ENCODE peak calls at places on chromosomes 1 and 21, in nine cellular contexts. Y is GM10248, A is left ventricle myocardium inferior, J is hepatocyte, B is fibroblast of lung, W is right atrium auricular region, V is pancreas, T is osteocyte, E is fibroblast of pulmonary artery. C is an unnamed sample.

GRCh38 chr1:239616686-239617085 is 230.3 kb downstream of the CHRM3 start:
- DNase-seq in Y (no peak), A (no peak), J (no peak), B (peak), W (no peak), V (no peak), T (no peak), E (no peak), C (no peak)

GRCh38 chr1:26993237-26994019 is at the start of gene TRNP1:
- DNase-seq in Y (peak), A (peak), J (peak), B (peak), W (no peak), V (peak), T (peak), E (peak), C (peak)

GRCh38 chr1:157045251-157046218 is at the start of gene ARHGEF11:
- DNase-seq in Y (peak), A (peak), J (peak), B (peak), W (peak), V (peak), T (peak), E (peak), C (peak)

GRCh38 chr1:169588785-169589485 is 2.7 kb upstream of the F5 start:
- DNase-seq in Y (no peak), A (no peak), J (no peak), B (no peak), W (no peak), V (no peak), T (no peak), E (no peak), C (no peak)

GRCh38 chr1:58515794-58516401 is 30.6 kb downstream of the OMA1 start:
- DNase-seq in Y (peak), A (no peak), J (peak), B (peak), W (peak), V (peak), T (no peak), E (peak), C (peak)

GRCh38 chr1:214426420-214426812 is 125.0 kb downstream of the PTPN14 start:
- DNase-seq in Y (no peak), A (no peak), J (no peak), B (no peak), W (no peak), V (no peak), T (no peak), E (no peak), C (no peak)

GRCh38 chr1:229251185-229251584 is 19.7 kb upstream of the RAB4A start:
- DNase-seq in Y (no peak), A (no peak), J (no peak), B (no peak), W (no peak), V (no peak), T (no peak), E (no peak), C (no peak)

GRCh38 chr21:44087426-44088400 is 19.5 kb upstream of the PWP2 start:
- DNase-seq in Y (no peak), A (no peak), J (no peak), B (no peak), W (no peak), V (no peak), T (peak), E (no peak), C (no peak)

GRCh38 chr1:199982606-199983005 is 44.9 kb upstream of the NR5A2 start:
- DNase-seq in Y (no peak), A (no peak), J (no peak), B (no peak), W (no peak), V (no peak), T (no peak), E (no peak), C (no peak)

GRCh38 chr1:45979074-45979777 is 153.2 kb downstream of the PIK3R3 start:
- DNase-seq in Y (no peak), A (no peak), J (peak), B (peak), W (no peak), V (no peak), T (no peak), E (no peak), C (no peak)

GRCh38 chr1:224213438-224214119 is 30.5 kb downstream of the DEGS1 start:
- DNase-seq in Y (no peak), A (no peak), J (peak), B (no peak), W (no peak), V (no peak), T (no peak), E (no peak), C (no peak)

GRCh38 chr1:46819335-46819734 is 20.5 kb downstream of the CYP4B1 start:
- DNase-seq in Y (no peak), A (no peak), J (no peak), B (no peak), W (no peak), V (no peak), T (peak), E (no peak), C (no peak)

GRCh38 chr1:88061106-88061829 is 622.8 kb upstream of the PKN2 start:
- DNase-seq in Y (peak), A (no peak), J (peak), B (peak), W (no peak), V (no peak), T (no peak), E (peak), C (peak)

GRCh38 chr1:221174598-221174997 is 295.4 kb downstream of the HLX start:
- DNase-seq in Y (no peak), A (peak), J (no peak), B (peak), W (peak), V (peak), T (no peak), E (peak), C (no peak)

GRCh38 chr1:62962794-62963776 is 179.2 kb downstream of the ATG4C start:
- DNase-seq in Y (peak), A (no peak), J (peak), B (peak), W (no peak), V (peak), T (no peak), E (peak), C (peak)

GRCh38 chr1:219812491-219813221 is 115.7 kb downstream of the SLC30A10 start:
- DNase-seq in Y (peak), A (no peak), J (peak), B (peak), W (no peak), V (peak), T (no peak), E (peak), C (peak)

GRCh38 chr1:119279441-119280415 is 88.9 kb upstream of the HAO2 start:
- DNase-seq in Y (no peak), A (no peak), J (peak), B (peak), W (no peak), V (no peak), T (no peak), E (peak), C (peak)

GRCh38 chr1:76256289-76257223 is 182.0 kb downstream of the ST6GALNAC3 start:
- DNase-seq in Y (no peak), A (no peak), J (no peak), B (no peak), W (no peak), V (no peak), T (no peak), E (no peak), C (no peak)

GRCh38 chr21:37139154-37139553 is 66.1 kb downstream of the TTC3 start:
- DNase-seq in Y (no peak), A (no peak), J (no peak), B (peak), W (no peak), V (no peak), T (no peak), E (no peak), C (no peak)

GRCh38 chr1:194710671-194711070 is 1524.3 kb upstream of the B3GALT2 start:
- DNase-seq in Y (no peak), A (no peak), J (no peak), B (no peak), W (no peak), V (no peak), T (no peak), E (no peak), C (no peak)

GRCh38 chr1:242522304-242522945 is 2.1 kb downstream of the PLD5 start:
- DNase-seq in Y (no peak), A (no peak), J (no peak), B (peak), W (no peak), V (no peak), T (no peak), E (no peak), C (no peak)

GRCh38 chr1:76135835-76136234 is 61.3 kb downstream of the ST6GALNAC3 start:
- DNase-seq in Y (no peak), A (no peak), J (no peak), B (no peak), W (no peak), V (no peak), T (peak), E (no peak), C (no peak)

GRCh38 chr1:6724517-6725141 is 23.0 kb upstream of the DNAJC11 start:
- DNase-seq in Y (no peak), A (no peak), J (peak), B (peak), W (no peak), V (no peak), T (no peak), E (peak), C (peak)

GRCh38 chr21:44503901-44504399 is 36.0 kb downstream of the KRTAP10-1 start:
- DNase-seq in Y (no peak), A (no peak), J (no peak), B (no peak), W (no peak), V (no peak), T (no peak), E (no peak), C (no peak)

GRCh38 chr1:32104127-32104526 is 3.7 kb upstream of the KPNA6 start:
- DNase-seq in Y (no peak), A (no peak), J (peak), B (no peak), W (no peak), V (no peak), T (no peak), E (no peak), C (no peak)

GRCh38 chr1:67441183-67441582 is 11.0 kb upstream of the SERBP1 start:
- DNase-seq in Y (no peak), A (peak), J (peak), B (peak), W (no peak), V (peak), T (no peak), E (peak), C (peak)

GRCh38 chr21:25903599-25903998 is 168.8 kb downstream of the GABPA start:
- DNase-seq in Y (no peak), A (no peak), J (no peak), B (no peak), W (no peak), V (no peak), T (no peak), E (no peak), C (no peak)
- TF ChIP-seq CTCF in Y (no peak), A (no peak), J (no peak), B (no peak), W (no peak), V (no peak), T (no peak), E (no peak), C (no peak)

GRCh38 chr1:218259800-218260199 is 25.3 kb upstream of the RRP15 start:
- DNase-seq in Y (peak), A (no peak), J (peak), B (peak), W (no peak), V (no peak), T (no peak), E (peak), C (peak)
- TF ChIP-seq CTCF in Y (no peak), A (no peak), J (peak), B (no peak), W (no peak), V (no peak), T (peak), E (peak), C (no peak)

DNA sequence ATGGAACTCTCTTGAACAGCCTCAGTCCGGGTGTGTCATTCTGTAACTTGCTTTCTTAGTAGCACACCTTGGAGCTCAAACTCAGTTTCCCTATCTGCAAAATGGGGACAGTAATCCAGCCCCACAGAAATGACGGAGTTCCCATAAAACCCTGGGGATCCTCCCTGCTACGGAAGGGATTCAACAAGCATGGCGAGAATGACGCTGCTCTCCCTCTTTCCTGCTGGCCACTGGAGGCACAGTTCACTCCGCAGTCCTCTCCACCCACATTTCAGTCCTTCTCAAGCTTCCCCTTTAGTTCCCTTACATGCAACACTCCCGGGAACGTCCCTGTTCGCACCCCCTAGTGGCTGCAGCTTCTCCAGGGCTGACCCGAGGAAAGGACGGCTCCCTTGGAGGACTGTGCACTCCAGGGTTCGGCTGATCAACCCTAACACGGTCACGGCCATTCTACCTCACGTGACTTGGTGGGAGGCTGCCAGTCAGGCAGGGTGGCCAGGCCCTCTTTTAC is 20.6 kb downstream of the RUNX3 start:
- DNase-seq in Y (no peak), A (peak), J (peak), B (peak), W (no peak), V (peak), T (no peak), E (peak), C (peak)
- TF ChIP-seq CTCF in Y (peak), A (peak), J (peak), B (peak), W (no peak), V (no peak), T (peak), E (peak), C (peak)

GRCh38 chr1:226486163-226486562 is 62.4 kb upstream of the STUM start:
- DNase-seq in Y (no peak), A (no peak), J (no peak), B (no peak), W (no peak), V (no peak), T (no peak), E (no peak), C (no peak)

GRCh38 chr1:226489718-226490440 is 58.7 kb upstream of the STUM start:
- DNase-seq in Y (no peak), A (no peak), J (no peak), B (no peak), W (no peak), V (no peak), T (no peak), E (no peak), C (no peak)

GRCh38 chr1:226485192-226485591 is 63.4 kb upstream of the STUM start:
- DNase-seq in Y (no peak), A (no peak), J (no peak), B (no peak), W (no peak), V (no peak), T (no peak), E (no peak), C (no peak)

GRCh38 chr1:226490441-226490809 is 58.1 kb upstream of the STUM start:
- DNase-seq in Y (no peak), A (no peak), J (no peak), B (no peak), W (no peak), V (no peak), T (no peak), E (no peak), C (no peak)

GRCh38 chr1:226487921-226488320 is 60.6 kb upstream of the STUM start:
- DNase-seq in Y (no peak), A (no peak), J (no peak), B (no peak), W (no peak), V (peak), T (no peak), E (no peak), C (no peak)
- TF ChIP-seq CTCF in Y (no peak), A (no peak), J (no peak), B (no peak), W (no peak), V (no peak), T (no peak), E (no peak), C (no peak)

C was measured in cardiac muscle cell.